ENCODE peak calls at places on chromosomes 12 and 14, in six cellular contexts. F is body of pancreas, N is stomach, G is heart left ventricle, R is IMR-90, O is esophagus muscularis mucosa. Q is an unnamed sample.

GRCh38 chr14:29671034-29671433 is 256.6 kb downstream of the PRKD1 start:
- DNase-seq in N (no peak), F (no peak), G (no peak), R (peak; percentile 26), O (no peak), Q (no peak)

GRCh38 chr12:70920891-70921290 is 353 bp upstream of the PTPRR start:
- DNase-seq in O (no peak), G (no peak), F (no peak), R (no peak), N (no peak), Q (no peak)

GRCh38 chr12:84874825-84875139 is 37.8 kb downstream of the SLC6A15 start:
- DNase-seq in F (no peak), O (no peak), G (no peak), R (no peak), N (no peak), Q (no peak)

GRCh38 chr12:79001404-79001803 is 136.8 kb downstream of the SYT1 start:
- DNase-seq in F (no peak), N (no peak), R (no peak), G (no peak), O (no peak), Q (no peak)

GRCh38 chr12:108633534-108634224 is at the start of gene SELPLG:
- DNase-seq in N (peak; percentile 69), G (peak; percentile 73), O (no peak), F (peak; percentile 32), R (no peak), Q (peak; percentile 79)

GRCh38 chr14:88802596-88802995 is 9.8 kb upstream of the EML5 start:
- DNase-seq in G (no peak), N (no peak), R (no peak), O (no peak), F (no peak), Q (no peak)

GRCh38 chr14:36477266-36477665 is 42.8 kb downstream of the NKX2-1 start:
- DNase-seq in R (no peak), F (no peak), N (no peak), O (no peak), G (no peak), Q (no peak)

GRCh38 chr12:129101404-129101803 is 248.1 kb downstream of the GLT1D1 start:
- DNase-seq in F (no peak), R (no peak), N (no peak), O (no peak), G (no peak), Q (no peak)

GRCh38 chr14:54166049-54166950 is 209.7 kb upstream of the BMP4 start:
- DNase-seq in R (no peak), F (no peak), N (no peak), O (no peak), G (no peak), Q (no peak)

GRCh38 chr14:90140298-90140955 is 78.6 kb downstream of the KCNK13 start:
- DNase-seq in O (no peak), N (no peak), R (peak; percentile 17), G (no peak), F (no peak), Q (no peak)

GRCh38 chr14:60195179-60195810 is 30.1 kb upstream of the DHRS7 start:
- DNase-seq in F (no peak), N (no peak), R (no peak), O (no peak), G (no peak), Q (peak; percentile 29)

GRCh38 chr14:61525293-61526011 is 169.9 kb upstream of the HIF1A start:
- DNase-seq in F (peak; percentile 83), R (peak; percentile 52), G (peak; percentile 74), N (peak; percentile 58), O (no peak), Q (no peak)

GRCh38 chr14:22520786-22521185 is 68.2 kb downstream of the DAD1 start:
- DNase-seq in G (no peak), R (no peak), O (no peak), N (no peak), F (no peak), Q (no peak)

DNA sequence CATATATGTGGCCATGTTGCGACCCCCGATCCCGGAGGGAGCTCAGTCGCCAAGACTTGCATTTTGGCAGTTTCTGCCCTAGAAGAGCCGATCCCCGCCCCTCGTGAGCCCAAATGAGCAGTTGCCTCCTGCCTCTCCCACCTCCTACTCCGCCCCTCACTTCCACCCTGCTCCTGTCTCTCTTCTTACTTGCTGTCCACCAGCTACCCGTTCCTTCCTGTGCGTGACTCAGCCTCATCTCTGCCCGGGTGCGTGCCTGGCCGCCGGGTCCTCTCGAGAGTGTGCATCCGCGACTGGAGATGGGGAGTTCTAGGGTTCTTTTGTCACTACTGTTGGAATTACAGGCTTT is 585 bp downstream of the GPATCH2L start:
- DNase-seq in F (peak; percentile 48), O (no peak), G (peak; percentile 83), N (peak; percentile 58), R (peak; percentile 91), Q (peak; percentile 89)
- TF ChIP-seq POLR2A in F (no peak), O (no peak), G (no peak), N (no peak), R (peak; percentile 97), Q (no peak)

DNA sequence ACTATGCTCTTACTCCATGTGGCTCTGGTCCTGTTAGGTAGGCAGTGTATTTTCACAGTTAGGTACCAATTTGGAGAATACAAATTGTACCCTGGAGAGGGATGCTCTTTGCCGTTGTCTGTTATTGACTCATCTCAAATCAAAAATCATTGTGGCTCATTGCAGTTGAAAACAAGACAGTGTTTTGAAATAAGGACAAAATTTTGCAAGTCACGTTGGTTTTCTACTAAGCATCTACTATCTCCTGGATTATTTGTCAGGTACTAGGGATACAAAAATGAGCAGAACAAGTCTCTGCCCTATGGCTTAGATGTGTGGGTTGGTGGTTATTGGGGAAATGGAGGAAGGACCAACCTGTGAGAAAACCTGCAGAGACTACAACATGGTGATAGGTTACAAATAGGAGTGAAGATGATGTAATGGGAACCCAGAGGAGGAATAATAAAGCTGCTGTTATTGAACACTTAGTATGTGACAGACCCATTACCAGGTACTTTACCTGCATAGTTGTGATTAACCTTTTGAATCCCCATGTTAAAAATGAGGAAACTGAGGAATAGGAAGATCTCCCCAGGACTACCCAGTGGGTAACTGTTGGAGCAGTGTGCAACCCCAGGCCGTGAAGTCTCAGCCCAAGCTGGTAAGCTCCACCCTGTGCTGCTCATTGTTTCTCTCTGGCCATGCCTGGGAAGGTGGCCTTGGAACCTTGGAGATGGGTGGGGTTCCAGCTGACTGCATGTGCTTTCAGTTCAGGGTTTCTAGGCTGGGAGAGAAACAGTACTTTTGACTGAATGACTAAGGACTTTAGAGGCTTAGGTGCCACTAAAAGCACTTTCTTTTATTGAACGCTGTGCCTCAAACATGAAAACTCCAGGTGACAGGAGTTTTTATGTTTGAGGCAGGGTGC is 72.9 kb upstream of the SRSF5 start:
- DNase-seq in F (peak; percentile 87), O (no peak), N (peak; percentile 75), G (peak; percentile 73), R (no peak), Q (peak; percentile 64)
- TF ChIP-seq POLR2A in F (peak; percentile 22), O (no peak), N (no peak), G (no peak), R (no peak), Q (no peak)

DNA sequence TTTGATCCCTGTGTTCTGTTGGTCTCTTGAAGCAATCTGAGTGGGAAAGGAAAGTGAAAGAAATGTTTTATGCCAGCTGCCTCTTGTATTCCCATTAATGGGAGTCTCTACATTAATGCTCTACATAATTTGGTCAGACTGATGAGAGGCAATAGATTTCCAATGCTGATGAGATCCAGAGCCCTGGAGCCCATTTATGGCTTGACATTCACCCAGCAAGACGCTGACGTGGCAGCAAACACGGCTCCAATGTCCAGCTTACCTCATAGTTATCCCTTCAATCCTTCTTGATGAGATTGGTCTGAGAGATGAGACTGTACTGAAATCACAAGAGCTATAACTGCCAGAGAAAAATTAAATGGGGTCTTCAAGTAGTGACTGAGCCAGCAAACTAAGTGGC is 7.1 kb upstream of the MYO1A start:
- DNase-seq in O (no peak), R (no peak), G (no peak), F (no peak), N (no peak), Q (no peak)
- TF ChIP-seq POLR2A in O (no peak), R (no peak), G (no peak), F (no peak), N (no peak), Q (no peak)

GRCh38 chr12:7369274-7369729 is 65.4 kb downstream of the ACSM4 start:
- DNase-seq in O (no peak), N (no peak), F (no peak), R (no peak), G (peak; percentile 74), Q (no peak)
- TF ChIP-seq POLR2A in O (no peak), N (no peak), F (no peak), R (no peak), G (no peak), Q (no peak)

GRCh38 chr12:52046859-52047258 is 4.4 kb upstream of the NR4A1 start:
- DNase-seq in F (no peak), G (no peak), O (no peak), N (no peak), R (no peak), Q (no peak)

GRCh38 chr12:52044284-52044983 is 6.8 kb upstream of the NR4A1 start:
- DNase-seq in O (no peak), N (peak; percentile 91), R (no peak), F (peak; percentile 92), G (peak; percentile 92), Q (no peak)

GRCh38 chr12:52043386-52044212 is 7.6 kb upstream of the NR4A1 start:
- DNase-seq in O (no peak), G (peak; percentile 95), R (no peak), N (no peak), F (peak; percentile 84), Q (no peak)

GRCh38 chr12:52042706-52043385 is 8.4 kb upstream of the NR4A1 start:
- DNase-seq in R (no peak), F (no peak), O (no peak), N (no peak), G (no peak), Q (no peak)

GRCh38 chr12:52045794-52046199 is 5.4 kb upstream of the NR4A1 start:
- DNase-seq in O (no peak), R (no peak), G (peak; percentile 73), F (no peak), N (peak; percentile 64), Q (peak; percentile 19)
- TF ChIP-seq POLR2A in O (no peak), R (no peak), G (no peak), F (no peak), N (no peak), Q (no peak)

GRCh38 chr14:105952826-105953225 is 426.4 kb downstream of the TMEM121 start:
- DNase-seq in O (peak; percentile 57), G (no peak), R (no peak), F (no peak), N (no peak), Q (no peak)

GRCh38 chr14:105945891-105946290 is 419.5 kb downstream of the TMEM121 start:
- DNase-seq in O (no peak), G (no peak), N (no peak), F (peak; percentile 92), R (no peak), Q (no peak)

GRCh38 chr14:105947599-105947998 is 421.2 kb downstream of the TMEM121 start:
- DNase-seq in F (no peak), R (no peak), G (no peak), N (no peak), O (no peak), Q (no peak)

GRCh38 chr14:105952222-105952621 is 425.8 kb downstream of the TMEM121 start:
- DNase-seq in N (no peak), F (no peak), R (no peak), O (peak; percentile 86), G (no peak), Q (no peak)

GRCh38 chr14:105951399-105951798 is 425.0 kb downstream of the TMEM121 start:
- DNase-seq in N (no peak), R (no peak), O (peak; percentile 62), G (no peak), F (no peak), Q (no peak)
- TF ChIP-seq POLR2A in N (no peak), R (no peak), O (no peak), G (no peak), F (no peak), Q (no peak)

Q was measured in erythroblast.